ENCODE peak calls at places on chromosomes 13 and 19, in four cellular contexts. One of them, this sample, is unnamed.

GRCh38 chr19:3357731-3358391 is 8.5 kb upstream of the NFIC start:
- DNase-seq in stimulated activated CD8-positive, alpha-beta memory T cell treated with anti-CD3 and anti-CD28 coated beads, Interleukin-2, amount 100 ng/mL, for 48 hours: no peak
- DNase-seq in WERI-Rb-1: peak
- DNase-seq in fibroblast of gingiva: no peak
- DNase-seq in this sample: no peak

GRCh38 chr13:93982189-93982918 is 497.1 kb downstream of the DCT start:
- DNase-seq in fibroblast of gingiva: peak
- DNase-seq in WERI-Rb-1: no peak
- DNase-seq in stimulated activated CD8-positive, alpha-beta memory T cell treated with anti-CD3 and anti-CD28 coated beads, Interleukin-2, amount 100 ng/mL, for 48 hours: no peak
- DNase-seq in this sample: no peak

GRCh38 chr19:9836021-9836420 is 903 bp downstream of the PIN1 start:
- DNase-seq in WERI-Rb-1: no peak
- DNase-seq in stimulated activated CD8-positive, alpha-beta memory T cell treated with anti-CD3 and anti-CD28 coated beads, Interleukin-2, amount 100 ng/mL, for 48 hours: no peak
- DNase-seq in fibroblast of gingiva: peak
- DNase-seq in this sample: no peak

GRCh38 chr19:2680808-2681207 is 21.7 kb downstream of the GNG7 start:
- DNase-seq in WERI-Rb-1: no peak
- DNase-seq in fibroblast of gingiva: no peak
- DNase-seq in stimulated activated CD8-positive, alpha-beta memory T cell treated with anti-CD3 and anti-CD28 coated beads, Interleukin-2, amount 100 ng/mL, for 48 hours: no peak
- DNase-seq in this sample: no peak

GRCh38 chr19:39160889-39161672 is 35.5 kb downstream of the PAK4 start:
- DNase-seq in WERI-Rb-1: no peak
- DNase-seq in fibroblast of gingiva: peak
- DNase-seq in stimulated activated CD8-positive, alpha-beta memory T cell treated with anti-CD3 and anti-CD28 coated beads, Interleukin-2, amount 100 ng/mL, for 48 hours: no peak
- DNase-seq in this sample: no peak

GRCh38 chr13:43132911-43133310 is 109.5 kb downstream of the DNAJC15 start:
- DNase-seq in stimulated activated CD8-positive, alpha-beta memory T cell treated with anti-CD3 and anti-CD28 coated beads, Interleukin-2, amount 100 ng/mL, for 48 hours: no peak
- DNase-seq in WERI-Rb-1: no peak
- DNase-seq in fibroblast of gingiva: no peak
- DNase-seq in this sample: no peak

GRCh38 chr19:52291781-52292180 is 5.2 kb upstream of the ZNF480 start:
- DNase-seq in stimulated activated CD8-positive, alpha-beta memory T cell treated with anti-CD3 and anti-CD28 coated beads, Interleukin-2, amount 100 ng/mL, for 48 hours: no peak
- DNase-seq in fibroblast of gingiva: no peak
- DNase-seq in WERI-Rb-1: no peak
- DNase-seq in this sample: no peak

GRCh38 chr13:73171926-73172325 is 113.1 kb downstream of the KLF5 start:
- DNase-seq in stimulated activated CD8-positive, alpha-beta memory T cell treated with anti-CD3 and anti-CD28 coated beads, Interleukin-2, amount 100 ng/mL, for 48 hours: no peak
- DNase-seq in WERI-Rb-1: no peak
- DNase-seq in fibroblast of gingiva: no peak
- DNase-seq in this sample: no peak

GRCh38 chr13:72536668-72537399 is 190.6 kb downstream of the MZT1 start:
- DNase-seq in stimulated activated CD8-positive, alpha-beta memory T cell treated with anti-CD3 and anti-CD28 coated beads, Interleukin-2, amount 100 ng/mL, for 48 hours: no peak
- DNase-seq in WERI-Rb-1: no peak
- DNase-seq in fibroblast of gingiva: no peak
- DNase-seq in this sample: no peak

GRCh38 chr19:9847087-9847671 is 12.1 kb downstream of the PIN1 start:
- DNase-seq in fibroblast of gingiva: peak
- DNase-seq in stimulated activated CD8-positive, alpha-beta memory T cell treated with anti-CD3 and anti-CD28 coated beads, Interleukin-2, amount 100 ng/mL, for 48 hours: peak
- DNase-seq in WERI-Rb-1: peak
- DNase-seq in this sample: no peak

GRCh38 chr19:55353803-55354697 is 469 bp downstream of the COX6B2 start:
- DNase-seq in WERI-Rb-1: peak
- DNase-seq in fibroblast of gingiva: peak
- DNase-seq in stimulated activated CD8-positive, alpha-beta memory T cell treated with anti-CD3 and anti-CD28 coated beads, Interleukin-2, amount 100 ng/mL, for 48 hours: no peak
- DNase-seq in this sample: no peak

GRCh38 chr19:38280030-38280921 is 15.9 kb downstream of the SPINT2 start:
- DNase-seq in fibroblast of gingiva: no peak
- DNase-seq in stimulated activated CD8-positive, alpha-beta memory T cell treated with anti-CD3 and anti-CD28 coated beads, Interleukin-2, amount 100 ng/mL, for 48 hours: no peak
- DNase-seq in WERI-Rb-1: no peak
- DNase-seq in this sample: no peak

GRCh38 chr19:12545267-12545666 is 6.0 kb downstream of the ZNF564 start:
- DNase-seq in fibroblast of gingiva: no peak
- DNase-seq in WERI-Rb-1: no peak
- DNase-seq in stimulated activated CD8-positive, alpha-beta memory T cell treated with anti-CD3 and anti-CD28 coated beads, Interleukin-2, amount 100 ng/mL, for 48 hours: no peak
- DNase-seq in this sample: no peak